ENCODE peak calls at places on chromosome 1, in ten cellular contexts. One of them, this sample, is unnamed.

GRCh38 chr1:29653034-29653810 is 416.9 kb downstream of the PTPRU start:
- DNase-seq in prostate gland: no peak
- DNase-seq in H9: peak; percentile 20
- DNase-seq in heart right ventricle: peak; percentile 1
- DNase-seq in small intestine: no peak
- DNase-seq in upper lobe of right lung: peak; percentile 40
- DNase-seq in GM23248: no peak
- DNase-seq in testis: no peak
- DNase-seq in BE2C: no peak
- DNase-seq in IMR-90: no peak
- DNase-seq in this sample: no peak

GRCh38 chr1:193070395-193070753 is 11.0 kb downstream of the RO60 start:
- DNase-seq in prostate gland: no peak
- DNase-seq in H9: no peak
- DNase-seq in heart right ventricle: no peak
- DNase-seq in small intestine: no peak
- DNase-seq in upper lobe of right lung: no peak
- DNase-seq in GM23248: no peak
- DNase-seq in testis: no peak
- DNase-seq in BE2C: no peak
- DNase-seq in IMR-90: no peak
- DNase-seq in this sample: no peak

GRCh38 chr1:159972443-159973205 is 18.6 kb upstream of the SLAMF9 start:
- DNase-seq in prostate gland: no peak
- DNase-seq in H9: no peak
- DNase-seq in heart right ventricle: no peak
- DNase-seq in small intestine: no peak
- DNase-seq in upper lobe of right lung: no peak
- DNase-seq in GM23248: no peak
- DNase-seq in testis: no peak
- DNase-seq in BE2C: no peak
- DNase-seq in IMR-90: no peak
- DNase-seq in this sample: no peak

GRCh38 chr1:228487336-228488106 is at the start of gene RNF187:
- DNase-seq in prostate gland: peak; percentile 82
- DNase-seq in H9: no peak
- DNase-seq in heart right ventricle: peak; percentile 88
- DNase-seq in small intestine: peak; percentile 82
- DNase-seq in upper lobe of right lung: peak; percentile 96
- DNase-seq in GM23248: peak; percentile 77
- DNase-seq in testis: no peak
- DNase-seq in BE2C: no peak
- DNase-seq in IMR-90: peak; percentile 18
- DNase-seq in this sample: peak; percentile 90

GRCh38 chr1:209455133-209455532 is 128.4 kb upstream of the CAMK1G start:
- DNase-seq in prostate gland: no peak
- DNase-seq in H9: no peak
- DNase-seq in heart right ventricle: no peak
- DNase-seq in small intestine: no peak
- DNase-seq in upper lobe of right lung: no peak
- DNase-seq in GM23248: peak; percentile 62
- DNase-seq in testis: no peak
- DNase-seq in BE2C: no peak
- DNase-seq in IMR-90: peak; percentile 7
- DNase-seq in this sample: no peak

GRCh38 chr1:63892632-63893395 is 119.0 kb downstream of the ROR1 start:
- DNase-seq in prostate gland: no peak
- DNase-seq in H9: no peak
- DNase-seq in heart right ventricle: no peak
- DNase-seq in small intestine: no peak
- DNase-seq in upper lobe of right lung: no peak
- DNase-seq in GM23248: peak; percentile 88
- DNase-seq in testis: no peak
- DNase-seq in BE2C: peak; percentile 27
- DNase-seq in IMR-90: peak; percentile 76
- DNase-seq in this sample: no peak

GRCh38 chr1:4626560-4627319 is 27.7 kb upstream of the AJAP1 start:
- DNase-seq in prostate gland: no peak
- DNase-seq in H9: no peak
- DNase-seq in heart right ventricle: no peak
- DNase-seq in small intestine: no peak
- DNase-seq in upper lobe of right lung: peak; percentile 39
- DNase-seq in GM23248: no peak
- DNase-seq in testis: no peak
- DNase-seq in BE2C: no peak
- DNase-seq in IMR-90: no peak
- DNase-seq in this sample: no peak

GRCh38 chr1:100713636-100714035 is 5.9 kb upstream of the VCAM1 start:
- DNase-seq in prostate gland: no peak
- DNase-seq in H9: no peak
- DNase-seq in heart right ventricle: no peak
- DNase-seq in small intestine: no peak
- DNase-seq in upper lobe of right lung: no peak
- DNase-seq in GM23248: no peak
- DNase-seq in testis: no peak
- DNase-seq in BE2C: no peak
- DNase-seq in IMR-90: no peak
- DNase-seq in this sample: no peak

DNA sequence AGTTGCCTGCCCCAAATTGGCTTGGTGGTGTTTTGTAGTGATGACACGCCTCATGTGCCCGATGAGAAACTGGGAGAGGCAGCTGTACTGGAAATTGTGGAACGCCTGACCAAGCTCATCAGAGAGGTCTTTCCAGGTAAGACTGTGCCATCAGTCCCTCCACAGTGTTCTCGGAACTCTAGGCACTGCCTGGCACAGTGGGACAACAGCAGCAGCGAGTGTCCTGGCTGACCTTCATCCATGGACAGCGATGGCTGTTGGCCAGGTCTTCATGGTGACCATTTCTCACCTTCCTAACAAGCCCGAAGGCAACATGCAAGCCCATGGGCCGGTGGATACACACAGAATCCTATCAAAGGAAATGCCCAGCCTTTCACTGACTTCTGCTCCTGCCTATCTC is 10.7 kb upstream of the XKR8 start:
- DNase-seq in prostate gland: no peak
- DNase-seq in H9: no peak
- DNase-seq in heart right ventricle: no peak
- DNase-seq in small intestine: no peak
- DNase-seq in upper lobe of right lung: no peak
- DNase-seq in GM23248: no peak
- DNase-seq in testis: no peak
- DNase-seq in BE2C: no peak
- DNase-seq in IMR-90: no peak
- DNase-seq in this sample: no peak
- H3K4me1 ChIP-seq in prostate gland: no peaks in the 10 kb centered on the region
- H3K4me1 ChIP-seq in H9: no peaks in the 10 kb centered on the region
- H3K4me1 ChIP-seq in heart right ventricle: peaks cover under 1% of the 10 kb centered on the region
- H3K4me1 ChIP-seq in small intestine: no peaks in the 10 kb centered on the region
- H3K4me1 ChIP-seq in upper lobe of right lung: peaks cover under 1% of the 10 kb centered on the region
- H3K4me1 ChIP-seq in GM23248: no peaks in the 10 kb centered on the region
- H3K4me1 ChIP-seq in testis: no peaks in the 10 kb centered on the region
- H3K4me1 ChIP-seq in BE2C: no peaks in the 10 kb centered on the region
- H3K4me1 ChIP-seq in IMR-90: no peaks in the 10 kb centered on the region
- H3K4me1 ChIP-seq in this sample: no peaks in the 10 kb centered on the region

GRCh38 chr1:149849246-149849946 is 50.0 kb upstream of the BOLA1 start:
- DNase-seq in prostate gland: peak; percentile 3
- DNase-seq in H9: no peak
- DNase-seq in heart right ventricle: peak; percentile 1
- DNase-seq in small intestine: peak; percentile 30
- DNase-seq in upper lobe of right lung: no peak
- DNase-seq in GM23248: peak; percentile 30
- DNase-seq in testis: no peak
- DNase-seq in BE2C: no peak
- DNase-seq in IMR-90: no peak
- DNase-seq in this sample: no peak

GRCh38 chr1:149849947-149850360 is 49.4 kb upstream of the BOLA1 start:
- DNase-seq in prostate gland: peak; percentile 3
- DNase-seq in H9: no peak
- DNase-seq in heart right ventricle: peak; percentile 1
- DNase-seq in small intestine: peak; percentile 27
- DNase-seq in upper lobe of right lung: no peak
- DNase-seq in GM23248: peak; percentile 36
- DNase-seq in testis: no peak
- DNase-seq in BE2C: no peak
- DNase-seq in IMR-90: no peak
- DNase-seq in this sample: no peak

GRCh38 chr1:149848340-149848771 is 51.0 kb upstream of the BOLA1 start:
- DNase-seq in prostate gland: peak; percentile 3
- DNase-seq in H9: no peak
- DNase-seq in heart right ventricle: peak; percentile 1
- DNase-seq in small intestine: peak; percentile 62
- DNase-seq in upper lobe of right lung: no peak
- DNase-seq in GM23248: peak; percentile 20
- DNase-seq in testis: no peak
- DNase-seq in BE2C: no peak
- DNase-seq in IMR-90: no peak
- DNase-seq in this sample: no peak

GRCh38 chr1:149846600-149847466 is 52.5 kb upstream of the BOLA1 start:
- DNase-seq in prostate gland: no peak
- DNase-seq in H9: no peak
- DNase-seq in heart right ventricle: no peak
- DNase-seq in small intestine: no peak
- DNase-seq in upper lobe of right lung: no peak
- DNase-seq in GM23248: no peak
- DNase-seq in testis: no peak
- DNase-seq in BE2C: no peak
- DNase-seq in IMR-90: no peak
- DNase-seq in this sample: no peak

DNA sequence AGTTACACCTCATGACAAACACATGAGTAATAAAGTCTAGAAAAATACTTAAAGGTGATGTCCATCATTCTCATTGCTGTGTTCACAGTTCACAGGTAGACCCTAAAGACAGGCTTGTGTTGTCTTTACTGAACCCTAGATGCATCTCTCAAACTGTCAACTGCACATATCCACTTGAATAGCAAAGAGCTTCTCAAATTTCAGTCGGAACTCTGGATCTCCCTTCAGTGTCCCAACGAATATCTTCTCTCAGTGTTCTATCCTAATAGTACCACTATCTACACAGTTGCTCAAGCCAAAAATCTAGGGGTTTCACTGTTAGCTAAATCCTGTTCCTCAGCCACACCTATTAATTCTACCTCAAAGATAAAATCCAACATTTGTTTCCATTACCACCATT is 50.6 kb upstream of the BOLA1 start:
- DNase-seq in prostate gland: peak; percentile 3
- DNase-seq in H9: no peak
- DNase-seq in heart right ventricle: peak; percentile 0
- DNase-seq in small intestine: no peak
- DNase-seq in upper lobe of right lung: no peak
- DNase-seq in GM23248: peak; percentile 7
- DNase-seq in testis: no peak
- DNase-seq in BE2C: no peak
- DNase-seq in IMR-90: no peak
- DNase-seq in this sample: no peak
- H3K4me1 ChIP-seq in prostate gland: peaks cover 5% of the 10 kb centered on the region
- H3K4me1 ChIP-seq in H9: peaks cover 6% of the 10 kb centered on the region
- H3K4me1 ChIP-seq in heart right ventricle: peaks cover 57% of the 10 kb centered on the region
- H3K4me1 ChIP-seq in small intestine: peaks cover 8% of the 10 kb centered on the region
- H3K4me1 ChIP-seq in upper lobe of right lung: peaks cover 34% of the 10 kb centered on the region
- H3K4me1 ChIP-seq in GM23248: peaks cover 37% of the 10 kb centered on the region
- H3K4me1 ChIP-seq in testis: peaks cover 17% of the 10 kb centered on the region
- H3K4me1 ChIP-seq in BE2C: peaks cover 28% of the 10 kb centered on the region
- H3K4me1 ChIP-seq in IMR-90: peaks cover 10% of the 10 kb centered on the region
- H3K4me1 ChIP-seq in this sample: peaks cover 48% of the 10 kb centered on the region

GRCh38 chr1:119648620-119649004 is 546 bp upstream of the ZNF697 start:
- DNase-seq in prostate gland: no peak
- DNase-seq in H9: no peak
- DNase-seq in heart right ventricle: no peak
- DNase-seq in small intestine: no peak
- DNase-seq in upper lobe of right lung: no peak
- DNase-seq in GM23248: no peak
- DNase-seq in testis: no peak
- DNase-seq in BE2C: no peak
- DNase-seq in IMR-90: no peak
- DNase-seq in this sample: no peak

GRCh38 chr1:119647734-119648619 is at the start of gene ZNF697:
- DNase-seq in prostate gland: peak; percentile 98
- DNase-seq in H9: peak; percentile 96
- DNase-seq in heart right ventricle: peak; percentile 98
- DNase-seq in small intestine: peak; percentile 96
- DNase-seq in upper lobe of right lung: peak; percentile 99
- DNase-seq in GM23248: peak; percentile 97
- DNase-seq in testis: peak; percentile 98
- DNase-seq in BE2C: peak; percentile 98
- DNase-seq in IMR-90: peak; percentile 98
- DNase-seq in this sample: peak; percentile 99

GRCh38 chr1:119646521-119647227 is 1.4 kb downstream of the ZNF697 start:
- DNase-seq in prostate gland: no peak
- DNase-seq in H9: no peak
- DNase-seq in heart right ventricle: no peak
- DNase-seq in small intestine: no peak
- DNase-seq in upper lobe of right lung: no peak
- DNase-seq in GM23248: peak; percentile 83
- DNase-seq in testis: no peak
- DNase-seq in BE2C: no peak
- DNase-seq in IMR-90: peak; percentile 87
- DNase-seq in this sample: no peak

GRCh38 chr1:119651133-119651532 is 3.1 kb upstream of the ZNF697 start:
- DNase-seq in prostate gland: no peak
- DNase-seq in H9: no peak
- DNase-seq in heart right ventricle: no peak
- DNase-seq in small intestine: no peak
- DNase-seq in upper lobe of right lung: no peak
- DNase-seq in GM23248: no peak
- DNase-seq in testis: no peak
- DNase-seq in BE2C: no peak
- DNase-seq in IMR-90: no peak
- DNase-seq in this sample: no peak

DNA sequence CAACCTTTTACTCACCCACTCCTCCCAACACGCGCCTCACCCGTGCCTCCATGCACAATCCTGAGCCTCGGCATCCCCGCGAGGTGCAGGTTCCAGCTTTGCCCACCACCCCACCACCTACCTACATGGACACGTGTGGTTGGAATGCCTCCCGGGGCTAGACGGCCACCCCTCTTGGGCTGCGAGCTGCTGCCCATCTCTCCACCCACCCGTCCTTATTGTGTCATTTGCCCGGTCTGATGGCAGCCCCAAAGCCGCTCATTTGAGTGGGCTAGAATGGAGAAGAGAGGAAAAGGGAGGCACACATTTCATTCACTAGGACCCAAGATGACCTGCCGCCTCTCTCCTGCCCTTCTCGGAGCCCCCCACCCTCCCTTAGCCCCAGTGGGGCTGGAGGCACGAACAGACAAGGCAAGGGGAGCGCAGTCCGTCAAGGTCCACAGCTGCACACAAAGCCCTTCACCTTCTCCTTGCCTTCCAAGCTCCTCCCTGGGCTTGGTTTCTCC is 785 bp downstream of the ZNF697 start:
- DNase-seq in prostate gland: no peak
- DNase-seq in H9: no peak
- DNase-seq in heart right ventricle: peak; percentile 22
- DNase-seq in small intestine: no peak
- DNase-seq in upper lobe of right lung: peak; percentile 67
- DNase-seq in GM23248: peak; percentile 52
- DNase-seq in testis: peak; percentile 42
- DNase-seq in BE2C: no peak
- DNase-seq in IMR-90: no peak
- DNase-seq in this sample: peak; percentile 28
- H3K4me1 ChIP-seq in prostate gland: no peaks in the 10 kb centered on the region
- H3K4me1 ChIP-seq in H9: peaks cover 13% of the 10 kb centered on the region
- H3K4me1 ChIP-seq in heart right ventricle: peaks cover 44% of the 10 kb centered on the region
- H3K4me1 ChIP-seq in small intestine: no peaks in the 10 kb centered on the region
- H3K4me1 ChIP-seq in upper lobe of right lung: peaks cover 15% of the 10 kb centered on the region
- H3K4me1 ChIP-seq in GM23248: peaks cover 22% of the 10 kb centered on the region
- H3K4me1 ChIP-seq in testis: peaks cover 16% of the 10 kb centered on the region
- H3K4me1 ChIP-seq in BE2C: no peaks in the 10 kb centered on the region
- H3K4me1 ChIP-seq in IMR-90: peaks cover 11% of the 10 kb centered on the region
- H3K4me1 ChIP-seq in this sample: peaks cover 18% of the 10 kb centered on the region

DNA sequence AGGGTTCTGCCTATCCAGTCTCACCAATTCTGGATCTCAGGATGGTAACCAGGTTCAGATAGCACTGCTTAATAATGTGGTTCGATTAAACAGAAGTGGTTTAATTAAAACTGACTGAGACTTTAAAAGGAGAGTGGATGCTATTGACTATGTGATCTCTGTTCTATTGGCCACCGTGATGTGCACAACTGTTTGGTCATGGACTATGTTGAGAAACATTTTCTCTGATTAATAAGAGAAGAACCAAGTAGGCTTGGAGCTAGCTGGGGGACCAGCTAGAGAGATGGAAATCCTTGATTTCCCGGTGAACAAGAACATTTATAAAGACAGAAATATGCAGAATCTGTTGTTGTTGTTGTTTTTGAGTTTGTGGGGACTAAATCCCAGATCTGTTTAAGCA is 36.5 kb downstream of the DPT start:
- DNase-seq in prostate gland: no peak
- DNase-seq in H9: no peak
- DNase-seq in heart right ventricle: no peak
- DNase-seq in small intestine: no peak
- DNase-seq in upper lobe of right lung: no peak
- DNase-seq in GM23248: no peak
- DNase-seq in testis: no peak
- DNase-seq in BE2C: no peak
- DNase-seq in IMR-90: no peak
- DNase-seq in this sample: no peak
- H3K4me1 ChIP-seq in prostate gland: no peaks in the 10 kb centered on the region
- H3K4me1 ChIP-seq in H9: no peaks in the 10 kb centered on the region
- H3K4me1 ChIP-seq in heart right ventricle: peaks cover 17% of the 10 kb centered on the region
- H3K4me1 ChIP-seq in small intestine: peaks cover 3% of the 10 kb centered on the region
- H3K4me1 ChIP-seq in upper lobe of right lung: no peaks in the 10 kb centered on the region
- H3K4me1 ChIP-seq in GM23248: peaks cover 11% of the 10 kb centered on the region
- H3K4me1 ChIP-seq in testis: no peaks in the 10 kb centered on the region
- H3K4me1 ChIP-seq in BE2C: peaks cover 50% of the 10 kb centered on the region
- H3K4me1 ChIP-seq in IMR-90: no peaks in the 10 kb centered on the region
- H3K4me1 ChIP-seq in this sample: peaks cover 80% of the 10 kb centered on the region